ENCODE peak calls at places on chromosome 1, in eight cellular contexts. J is AG04450, Q is OCI-LY7, G is GM23248, C is GM12864, O is foreskin fibroblast, V is cardiac fibroblast, H is tibial nerve. L is an unnamed sample.

GRCh38 chr1:115838426-115838804 is 2.5 kb downstream of the NHLH2 start:
- DNase-seq in G (no peak), Q (no peak), V (no peak), H (no peak), C (no peak), O (peak; percentile 15), J (no peak), L (peak; percentile 46)

GRCh38 chr1:228058981-228059535 is 23.4 kb upstream of the ARF1 start:
- DNase-seq in H (no peak), C (no peak), V (no peak), O (no peak), G (no peak), Q (no peak), J (no peak), L (peak; percentile 51)

GRCh38 chr1:112446411-112446810 is 50.4 kb downstream of the CTTNBP2NL start:
- DNase-seq in V (no peak), O (no peak), Q (no peak), H (no peak), G (peak; percentile 20), C (no peak), J (no peak), L (no peak)

GRCh38 chr1:10308001-10308400 is 90.9 kb upstream of the PGD start:
- DNase-seq in Q (peak; percentile 45), J (no peak), O (no peak), G (peak; percentile 27), C (no peak), H (no peak), V (no peak), L (no peak)

GRCh38 chr1:25773441-25774125 is 26.4 kb upstream of the SELENON start:
- DNase-seq in J (no peak), H (no peak), C (no peak), G (peak; percentile 26), O (peak; percentile 74), V (no peak), Q (no peak), L (peak; percentile 86)

GRCh38 chr1:71002706-71003105 is 44.9 kb downstream of the PTGER3 start:
- DNase-seq in H (no peak), V (no peak), Q (no peak), O (no peak), C (no peak), J (no peak), G (no peak), L (no peak)

GRCh38 chr1:227892930-227893695 is 54.6 kb downstream of the WNT9A start:
- DNase-seq in Q (no peak), H (no peak), G (no peak), V (no peak), C (no peak), O (no peak), J (no peak), L (peak; percentile 86)

GRCh38 chr1:223706077-223706988 is 6.0 kb upstream of the CAPN2 start:
- DNase-seq in O (peak; percentile 96), G (peak; percentile 88), Q (no peak), V (peak; percentile 95), H (peak; percentile 29), C (no peak), J (peak; percentile 92), L (peak; percentile 73)

GRCh38 chr1:232477728-232478127 is 152.2 kb downstream of the SIPA1L2 start:
- DNase-seq in C (no peak), G (peak; percentile 95), Q (no peak), J (peak; percentile 79), H (peak; percentile 53), V (peak; percentile 89), O (peak; percentile 89), L (peak; percentile 68)

DNA sequence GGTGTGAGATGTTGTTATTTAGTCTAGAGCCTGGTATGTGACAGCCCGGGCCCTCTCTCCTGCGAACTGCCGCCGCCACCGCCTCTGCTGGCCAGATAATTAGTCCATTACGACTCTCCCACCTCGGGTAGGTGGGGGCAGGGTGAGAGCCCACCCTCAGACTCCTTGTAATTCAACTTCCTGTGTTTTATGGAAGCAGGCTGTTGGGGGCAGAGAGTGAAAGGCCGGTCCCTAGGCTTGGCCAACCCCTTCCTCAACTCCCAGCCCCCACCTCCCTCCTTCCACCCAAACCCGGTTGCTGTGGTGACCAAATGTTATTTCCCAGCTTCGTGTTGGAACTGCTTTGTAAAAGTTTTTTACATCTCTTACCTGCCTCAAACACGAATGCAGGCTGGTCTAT is 119.1 kb downstream of the RNF220 start:
- DNase-seq in Q (no peak), C (no peak), J (no peak), H (no peak), O (no peak), G (no peak), V (no peak), L (no peak)
- H3K4me3 ChIP-seq in Q (no peak overlapping the region), C (no peak overlapping the region), J (no peak overlapping the region), H (peak overlapping the region; percentile 6), O (no peak overlapping the region), G (no peak overlapping the region), V (no peak overlapping the region), L (no peak overlapping the region)

GRCh38 chr1:2475571-2475970 is 518 bp upstream of the PLCH2 start:
- DNase-seq in V (no peak), G (no peak), J (no peak), H (no peak), O (no peak), C (no peak), Q (no peak), L (no peak)

GRCh38 chr1:2479186-2479585 is 3.1 kb downstream of the PLCH2 start:
- DNase-seq in V (no peak), G (no peak), Q (no peak), C (no peak), O (no peak), H (no peak), J (no peak), L (no peak)

GRCh38 chr1:2478100-2478499 is 2.0 kb downstream of the PLCH2 start:
- DNase-seq in C (no peak), V (no peak), Q (no peak), O (no peak), G (no peak), H (no peak), J (no peak), L (no peak)

GRCh38 chr1:2476066-2476999 is at the start of gene PLCH2:
- DNase-seq in H (no peak), O (no peak), G (no peak), C (no peak), Q (no peak), V (no peak), J (no peak), L (no peak)

GRCh38 chr1:2477309-2477708 is 1.2 kb downstream of the PLCH2 start:
- DNase-seq in C (no peak), J (no peak), Q (no peak), O (no peak), G (no peak), H (no peak), V (no peak), L (no peak)
- H3K4me3 ChIP-seq in C (no peak overlapping the region), J (no peak overlapping the region), Q (no peak overlapping the region), O (no peak overlapping the region), G (no peak overlapping the region), H (no peak overlapping the region), V (no peak overlapping the region), L (no peak overlapping the region)

GRCh38 chr1:50980505-50980904 is 10.5 kb downstream of the CDKN2C start:
- DNase-seq in Q (no peak), O (no peak), G (no peak), J (no peak), H (no peak), C (no peak), V (no peak), L (no peak)
- H3K4me3 ChIP-seq in Q (no peak overlapping the region), O (no peak overlapping the region), G (no peak overlapping the region), J (no peak overlapping the region), H (no peak overlapping the region), C (no peak overlapping the region), V (no peak overlapping the region), L (no peak overlapping the region)

GRCh38 chr1:198927129-198927528 is 288.3 kb downstream of the PTPRC start:
- DNase-seq in J (no peak), O (no peak), Q (no peak), V (no peak), H (no peak), G (no peak), C (no peak), L (no peak)

GRCh38 chr1:198932351-198932991 is 293.6 kb downstream of the PTPRC start:
- DNase-seq in O (peak; percentile 42), C (no peak), Q (peak; percentile 45), H (no peak), J (no peak), G (no peak), V (no peak), L (no peak)

GRCh38 chr1:198929961-198930599 is 291.2 kb downstream of the PTPRC start:
- DNase-seq in G (no peak), V (peak; percentile 51), H (no peak), J (no peak), C (no peak), Q (peak; percentile 72), O (peak; percentile 47), L (no peak)

GRCh38 chr1:198925575-198925974 is 286.7 kb downstream of the PTPRC start:
- DNase-seq in Q (no peak), G (no peak), H (no peak), O (no peak), C (no peak), J (no peak), V (no peak), L (no peak)

DNA sequence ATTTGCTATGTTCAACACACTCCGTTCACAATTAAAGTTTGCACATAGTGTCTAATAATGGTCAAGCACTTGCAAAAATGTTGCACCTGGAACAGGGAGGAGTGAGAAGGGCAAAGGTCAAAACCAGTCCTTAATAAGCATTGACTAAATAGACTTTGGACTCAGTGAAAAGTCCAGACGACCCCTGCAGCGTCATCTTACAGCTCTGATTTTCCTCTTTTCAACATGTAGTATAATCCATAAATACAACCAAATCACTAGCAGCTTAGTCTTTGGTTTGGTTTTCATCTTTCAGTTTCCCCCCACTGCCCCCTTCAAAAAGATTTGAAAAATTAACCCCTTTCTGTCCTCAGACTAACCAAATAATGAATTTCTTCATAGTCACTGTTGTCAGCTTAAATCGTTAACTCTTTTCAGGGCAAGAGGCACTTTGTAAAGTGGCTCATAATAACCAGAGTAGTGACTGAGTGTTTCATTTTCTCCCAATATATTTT is 290.3 kb downstream of the PTPRC start:
- DNase-seq in Q (no peak), H (no peak), C (no peak), V (no peak), O (no peak), G (no peak), J (no peak), L (no peak)
- H3K4me3 ChIP-seq in Q (peak overlapping the region; percentile 67), H (no peak overlapping the region), C (no peak overlapping the region), V (no peak overlapping the region), O (no peak overlapping the region), G (no peak overlapping the region), J (no peak overlapping the region), L (no peak overlapping the region)

DNA sequence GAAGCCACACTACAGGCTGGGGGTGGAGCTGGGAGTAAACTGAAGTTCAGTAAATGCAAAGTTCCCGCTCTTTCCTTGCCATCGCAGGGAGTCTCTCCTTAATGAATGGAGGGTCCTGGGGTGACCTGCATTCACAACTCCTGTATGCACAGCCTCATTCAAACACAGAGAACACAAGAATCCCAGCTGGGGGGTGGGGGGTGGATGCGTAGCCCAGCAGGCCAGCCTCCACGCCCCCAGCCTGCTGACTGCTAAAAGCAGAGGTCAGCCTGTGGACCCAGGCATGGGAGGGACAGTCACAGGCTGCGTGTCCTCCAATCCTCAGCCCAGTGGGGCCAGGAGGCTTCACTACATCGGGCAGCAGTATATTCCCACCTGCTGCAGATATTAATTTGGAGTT is 263.1 kb downstream of the GRIK3 start:
- DNase-seq in V (no peak), C (no peak), O (no peak), J (no peak), Q (no peak), G (no peak), H (no peak), L (no peak)
- H3K4me3 ChIP-seq in V (no peak overlapping the region), C (no peak overlapping the region), O (no peak overlapping the region), J (no peak overlapping the region), Q (no peak overlapping the region), G (no peak overlapping the region), H (no peak overlapping the region), L (no peak overlapping the region)